ENCODE peak calls at places on chromosomes 4 and X, in six cellular contexts. C is A549, G is NCI-H1694 treated with DMSO at 0.1 percent for 48 hours, J is nucleus accumbens, N is GM13977, M is RKO. F is an unnamed sample.

GRCh38 chrX:113400193-113400704 is 559.6 kb upstream of the AMOT start:
- DNase-seq in M (no peak), N (no peak), G (no peak), C (no peak), J (no peak), F (no peak)

GRCh38 chrX:66638591-66639500 is at the start of gene EDA2R:
- DNase-seq in N (peak), J (no peak), G (no peak), C (peak), M (no peak), F (peak)

GRCh38 chrX:50812995-50813842 is 775 bp downstream of the SHROOM4 start:
- DNase-seq in M (no peak), N (no peak), J (no peak), G (no peak), C (peak), F (no peak)

GRCh38 chr4:97576955-97577354 is 566.3 kb downstream of the STPG2 start:
- DNase-seq in C (no peak), M (no peak), G (no peak), N (no peak), J (no peak), F (no peak)

GRCh38 chr4:113560579-113560978 is 201.0 kb downstream of the CAMK2D start:
- DNase-seq in J (no peak), M (no peak), N (no peak), G (no peak), C (no peak), F (no peak)

GRCh38 chrX:2894885-2895292 is 34.2 kb downstream of the ARSD start:
- DNase-seq in G (no peak), M (no peak), N (no peak), C (peak), J (no peak), F (peak)

GRCh38 chr4:38728651-38729141 is 54.1 kb downstream of the TLR10 start:
- DNase-seq in J (no peak), C (peak), N (no peak), G (no peak), M (no peak), F (no peak)

GRCh38 chr4:138158746-138159297 is 83.3 kb downstream of the SLC7A11 start:
- DNase-seq in C (no peak), N (no peak), M (peak), G (no peak), J (no peak), F (peak)

GRCh38 chr4:1136028-1136427 is 22.7 kb upstream of the RNF212 start:
- DNase-seq in N (no peak), C (no peak), J (no peak), G (no peak), M (no peak), F (no peak)

GRCh38 chr4:84915396-84915780 is 51.1 kb downstream of the WDFY3 start:
- DNase-seq in C (no peak), G (no peak), J (no peak), N (no peak), M (no peak), F (no peak)

GRCh38 chrX:21741869-21742701 is 15.8 kb downstream of the SMPX start:
- DNase-seq in J (no peak), N (no peak), M (no peak), G (peak), C (no peak), F (no peak)

GRCh38 chr4:124206779-124207605 is 505.5 kb downstream of the ANKRD50 start:
- DNase-seq in C (peak), J (no peak), G (no peak), N (no peak), M (peak), F (no peak)

GRCh38 chrX:128518508-128518907 is 466.3 kb upstream of the ACTRT1 start:
- DNase-seq in J (no peak), C (peak), G (peak), M (peak), N (no peak), F (no peak)

GRCh38 chr4:120771907-120772306 is 150.6 kb downstream of the PRDM5 start:
- DNase-seq in C (no peak), M (no peak), J (no peak), N (no peak), G (no peak), F (no peak)

GRCh38 chr4:187668683-187669082 is 326.9 kb upstream of the ZFP42 start:
- DNase-seq in J (no peak), N (no peak), C (no peak), G (no peak), M (peak), F (no peak)

F was measured in GM04504.